ENCODE peak calls at places on chromosomes 4 and X, in six cellular contexts. M is stimulated activated CD4-positive, alpha-beta T cell treated with anti-CD3 and anti-CD28 coated beads, Interleukin-2, amount 100 ng/mL, for 48 hours; K is heart left ventricle; Y is M059J; T is Daoy; E is anterior cingulate cortex. X is an unnamed sample.
A peak's percentile ranks its signal among the peaks of the same experiment; 100 is the strongest.

GRCh38 chr4:8906668-8906970 is 35.0 kb upstream of the HMX1 start:
- DNase-seq in M (no peak), E (no peak), Y (no peak), K (no peak), T (no peak), X (no peak)

GRCh38 chr4:127632420-127633403 is at the start of gene INTU:
- DNase-seq in T (peak; percentile 90), K (peak; percentile 96), E (peak; percentile 93), M (no peak), Y (peak; percentile 94), X (peak; percentile 94)

GRCh38 chr4:81472249-81473085 is 760 bp upstream of the RASGEF1B start:
- DNase-seq in M (peak; percentile 16), E (no peak), K (peak; percentile 31), Y (peak; percentile 22), T (peak; percentile 42), X (peak; percentile 26)

GRCh38 chrX:791479-792034 is 161.0 kb downstream of the SHOX start:
- DNase-seq in M (no peak), K (no peak), Y (no peak), T (no peak), E (no peak), X (no peak)

GRCh38 chr4:24195976-24196736 is 306.3 kb upstream of the PPARGC1A start:
- DNase-seq in M (no peak), T (no peak), Y (no peak), E (no peak), K (no peak), X (no peak)

GRCh38 chr4:4216668-4217067 is 10.1 kb downstream of the OTOP1 start:
- DNase-seq in T (peak; percentile 75), E (no peak), M (no peak), K (no peak), Y (peak; percentile 68), X (peak; percentile 70)

GRCh38 chrX:10111364-10112148 is 45.2 kb upstream of the CLCN4 start:
- DNase-seq in K (no peak), Y (no peak), M (peak; percentile 37), E (no peak), T (no peak), X (no peak)

GRCh38 chrX:118560380-118560932 is 64.8 kb downstream of the DOCK11 start:
- DNase-seq in K (no peak), Y (no peak), T (no peak), E (no peak), M (no peak), X (no peak)

GRCh38 chrX:9466115-9466495 is 1.2 kb downstream of the TBL1X start:
- DNase-seq in Y (peak; percentile 47), E (peak; percentile 3), M (peak; percentile 13), K (peak; percentile 50), T (peak; percentile 32), X (peak; percentile 3)

GRCh38 chr4:184514121-184514988 is 40.0 kb upstream of the IRF2 start:
- DNase-seq in Y (peak; percentile 76), K (peak; percentile 64), M (peak; percentile 65), E (peak; percentile 68), T (peak; percentile 63), X (peak; percentile 90)